ENCODE peak calls at places on chromosome 13, in ten cellular contexts. V is stimulated activated CD8-positive, alpha-beta memory T cell treated with anti-CD3 and anti-CD28 coated beads, Interleukin-4, amount 100 ng/mL, for 24 hours; R is Caco-2; S is AG09319; N is posterior cingulate gyrus; M is left ventricle myocardium superior; B is uterus; O is AG10803; C is HS-27A; G is fibroblast of lung. W is an unnamed sample.

GRCh38 chr13:102589291-102589822 is 7.4 kb upstream of the TPP2 start:
- DNase-seq in B (no peak), O (peak), C (no peak), S (no peak), R (no peak), G (no peak), V (no peak), M (no peak), N (no peak), W (no peak)

GRCh38 chr13:99689955-99690354 is 188.7 kb downstream of the TM9SF2 start:
- DNase-seq in B (no peak), G (no peak), C (no peak), S (no peak), O (no peak), N (no peak), V (no peak), R (no peak), M (no peak), W (no peak)

GRCh38 chr13:30892966-30893365 is 13.1 kb upstream of the MEDAG start:
- DNase-seq in C (no peak), N (peak), S (no peak), V (no peak), G (peak), B (peak), M (peak), O (peak), R (peak), W (no peak)

GRCh38 chr13:77784531-77784930 is 87.0 kb downstream of the SLAIN1 start:
- DNase-seq in V (no peak), C (no peak), B (no peak), G (no peak), R (no peak), M (no peak), O (no peak), N (no peak), S (no peak), W (no peak)

GRCh38 chr13:29901714-29902631 is 51.6 kb upstream of the UBL3 start:
- DNase-seq in C (peak), V (no peak), N (no peak), S (peak), M (no peak), B (peak), R (peak), O (peak), G (peak), W (peak)

GRCh38 chr13:73429691-73430090 is 370.9 kb downstream of the KLF5 start:
- DNase-seq in S (no peak), M (no peak), V (no peak), G (peak), B (no peak), O (no peak), R (no peak), N (no peak), C (no peak), W (no peak)

GRCh38 chr13:20943519-20944012 is 41.0 kb upstream of the XPO4 start:
- DNase-seq in R (peak), G (peak), N (peak), C (peak), B (peak), O (peak), M (peak), V (peak), S (peak), W (peak)

GRCh38 chr13:45341799-45342584 is 1.0 kb upstream of the TPT1 start:
- DNase-seq in B (peak), C (no peak), S (no peak), G (peak), V (no peak), R (no peak), M (peak), N (peak), O (peak), W (no peak)

GRCh38 chr13:40476175-40476958 is 190.1 kb downstream of the FOXO1 start:
- DNase-seq in M (no peak), O (peak), G (peak), N (no peak), C (peak), V (no peak), S (no peak), R (peak), B (no peak), W (no peak)

GRCh38 chr13:72932250-72932649 is 126.6 kb upstream of the KLF5 start:
- DNase-seq in O (peak), S (no peak), R (no peak), G (no peak), B (no peak), C (no peak), N (no peak), V (no peak), M (no peak), W (no peak)

GRCh38 chr13:84645196-84646071 is 763.2 kb upstream of the SLITRK1 start:
- DNase-seq in V (no peak), O (peak), G (peak), R (peak), M (no peak), S (peak), C (peak), B (no peak), N (no peak), W (no peak)

GRCh38 chr13:43374621-43375020 is 351.2 kb downstream of the DNAJC15 start:
- DNase-seq in C (no peak), S (peak), R (no peak), M (no peak), O (peak), N (no peak), B (no peak), V (no peak), G (peak), W (peak)

GRCh38 chr13:27022571-27023311 is 148.9 kb downstream of the USP12 start:
- DNase-seq in B (no peak), S (peak), M (no peak), O (no peak), C (no peak), V (no peak), N (peak), R (peak), G (peak), W (no peak)

GRCh38 chr13:51452391-51453307 is at the start of gene INTS6:
- DNase-seq in C (peak), R (peak), B (peak), M (peak), O (peak), G (peak), V (peak), N (peak), S (peak), W (peak)

W was measured in brain pericyte.